ENCODE peak calls at places on chromosomes 5 and 9, in eight cellular contexts. O is stimulated activated CD8-positive, alpha-beta memory T cell treated with anti-CD3 and anti-CD28 coated beads, Interleukin-4, amount 100 ng/mL, for 4 hours; D is HEK293T; B is heart right ventricle; E is HuH-7.5; I is Ammon's horn; Q is NCI-H187 treated with DMSO at 0.1 percent for 48 hours; F is stomach. A is an unnamed sample.

GRCh38 chr9:124980434-124980833 is 39.6 kb upstream of the GOLGA1 start:
- DNase-seq in Q (no peak), D (no peak), B (no peak), O (no peak), I (no peak), E (no peak), F (no peak), A (no peak)

GRCh38 chr5:141958773-141959172 is 771 bp upstream of the PCDH12 start:
- DNase-seq in O (no peak), D (no peak), F (no peak), Q (no peak), I (no peak), B (no peak), E (no peak), A (no peak)

GRCh38 chr9:77710276-77710675 is 62.2 kb upstream of the GNA14 start:
- DNase-seq in Q (no peak), E (no peak), I (no peak), O (no peak), B (no peak), D (no peak), F (no peak), A (no peak)

GRCh38 chr5:163498886-163499285 is 6.5 kb upstream of the MAT2B start:
- DNase-seq in B (no peak), I (no peak), F (no peak), Q (no peak), E (no peak), D (no peak), O (no peak), A (no peak)

GRCh38 chr9:111965566-111966019 is 69.0 kb downstream of the UGCG start:
- DNase-seq in F (no peak), O (no peak), Q (no peak), E (no peak), B (no peak), D (no peak), I (no peak), A (no peak)

GRCh38 chr9:137068539-137069507 is 1.5 kb downstream of the SAPCD2 start:
- DNase-seq in O (no peak), B (peak; percentile 18), E (no peak), F (no peak), Q (no peak), I (no peak), D (no peak), A (no peak)

GRCh38 chr9:36166150-36166927 is 2.8 kb upstream of the CCIN start:
- DNase-seq in Q (no peak), D (peak; percentile 95), F (peak; percentile 87), O (peak; percentile 54), E (peak; percentile 89), I (peak; percentile 85), B (peak; percentile 87), A (peak; percentile 95)

GRCh38 chr9:89478821-89479668 is 18.9 kb downstream of the SEMA4D start:
- DNase-seq in D (no peak), E (no peak), O (no peak), B (no peak), F (no peak), I (no peak), Q (no peak), A (no peak)

GRCh38 chr5:35308391-35308790 is 78.1 kb upstream of the PRLR start:
- DNase-seq in I (peak; percentile 55), D (no peak), E (no peak), F (no peak), O (no peak), B (no peak), Q (no peak), A (no peak)